ENCODE peak calls at places on chromosomes 11 and 22, in eight cellular contexts. E is iris pigment epithelial cell; Y is AG08396; M is prostate gland; I is ovary; R is CD4-positive, alpha-beta T cell; P is stimulated activated CD4-positive, alpha-beta T cell treated with anti-CD3 and anti-CD28 coated beads, TNF-alpha, amount 100 ng/mL, for 1 hour; X is T-cell. W is an unnamed sample.

GRCh38 chr11:73244589-73245240 is 26.6 kb downstream of the P2RY2 start:
- DNase-seq in X (no peak), M (no peak), R (no peak), Y (no peak), E (no peak), P (no peak), I (no peak), W (no peak)

GRCh38 chr11:113213549-113213948 is 100.8 kb upstream of the TTC12 start:
- DNase-seq in P (no peak), R (no peak), M (no peak), Y (no peak), X (no peak), I (no peak), E (no peak), W (no peak)

GRCh38 chr22:50531546-50532352 is 1.9 kb upstream of the TYMP start:
- DNase-seq in P (no peak), R (peak; percentile 27), I (peak; percentile 68), X (no peak), E (peak; percentile 62), Y (peak; percentile 85), M (peak; percentile 74), W (no peak)

GRCh38 chr11:33015621-33016551 is at the start of gene DEPDC7:
- DNase-seq in M (peak; percentile 68), P (no peak), R (peak; percentile 74), E (peak; percentile 89), Y (peak; percentile 92), I (peak; percentile 92), X (peak; percentile 57), W (peak; percentile 100)

GRCh38 chr22:27750866-27751265 is 50.7 kb downstream of the MN1 start:
- DNase-seq in Y (no peak), M (no peak), P (no peak), R (no peak), E (no peak), X (no peak), I (no peak), W (no peak)

GRCh38 chr11:128790200-128790599 is 76.9 kb downstream of the KCNJ1 start:
- DNase-seq in R (no peak), P (no peak), Y (no peak), I (no peak), M (peak; percentile 11), X (no peak), E (peak; percentile 56), W (peak; percentile 91)

GRCh38 chr11:43575931-43576833 is 104.4 kb upstream of the HSD17B12 start:
- DNase-seq in R (no peak), P (no peak), M (no peak), Y (peak; percentile 29), I (no peak), E (no peak), X (no peak), W (no peak)

GRCh38 chr11:35811783-35812182 is 132.1 kb upstream of the LDLRAD3 start:
- DNase-seq in R (no peak), X (no peak), I (no peak), Y (no peak), M (no peak), E (no peak), P (no peak), W (no peak)

GRCh38 chr22:49010086-49010863 is 817.4 kb downstream of the BRD1 start:
- DNase-seq in E (no peak), Y (no peak), I (no peak), X (no peak), P (no peak), M (no peak), R (no peak), W (no peak)

GRCh38 chr11:46279393-46280099 is 2.1 kb downstream of the CREB3L1 start:
- DNase-seq in P (no peak), I (peak; percentile 72), Y (peak; percentile 74), E (peak; percentile 70), M (peak; percentile 45), R (no peak), X (no peak), W (peak; percentile 81)

GRCh38 chr11:124844664-124845079 is 20.6 kb upstream of the ROBO3 start:
- DNase-seq in Y (no peak), X (no peak), P (no peak), M (no peak), R (no peak), I (no peak), E (no peak), W (no peak)

GRCh38 chr11:130819561-130819960 is 96.7 kb downstream of the SNX19 start:
- DNase-seq in R (no peak), M (no peak), E (no peak), X (no peak), P (no peak), I (no peak), Y (no peak), W (peak; percentile 84)

GRCh38 chr11:134975866-134976265 is 563.8 kb upstream of the B3GAT1 start:
- DNase-seq in E (no peak), X (no peak), I (no peak), M (no peak), P (no peak), Y (no peak), R (no peak), W (no peak)

GRCh38 chr11:128318856-128319474 is 268.4 kb downstream of the ETS1 start:
- DNase-seq in Y (no peak), X (no peak), E (peak; percentile 74), P (peak; percentile 34), I (no peak), R (peak; percentile 70), M (no peak), W (no peak)

GRCh38 chr22:49235463-49236300 is 592.0 kb downstream of the BRD1 start:
- DNase-seq in R (no peak), M (peak; percentile 4), P (no peak), Y (no peak), E (no peak), X (no peak), I (no peak), W (no peak)

GRCh38 chr11:117950999-117951961 is 22.1 kb upstream of the TMPRSS13 start:
- DNase-seq in P (no peak), E (no peak), M (no peak), Y (no peak), I (no peak), X (peak; percentile 39), R (peak; percentile 52), W (no peak)

GRCh38 chr22:26835929-26836528 is 178.6 kb downstream of the MIAT start:
- DNase-seq in Y (peak; percentile 48), E (peak; percentile 47), M (no peak), P (no peak), X (peak; percentile 8), I (peak; percentile 34), R (peak; percentile 8), W (peak; percentile 71)

W was measured in A673.